ENCODE peak calls at places on chromosome 1, in nine cellular contexts. M is prostate gland, N is H1, X is GM12891, Q is suprapubic skin, G is HepG2, V is endothelial cell of umbilical vein, P is breast epithelium, F is sigmoid colon. T is an unnamed sample.
A peak's percentile ranks its signal among the peaks of the same experiment; 100 is the strongest.

GRCh38 chr1:86866665-86867064 is 47.3 kb downstream of the SELENOF start:
- DNase-seq in G (no peak), V (no peak), X (no peak), F (no peak), N (no peak), P (no peak), Q (no peak), M (no peak), T (no peak)

GRCh38 chr1:181676269-181676668 is 193.0 kb downstream of the CACNA1E start:
- DNase-seq in N (no peak), V (no peak), X (peak; percentile 34), F (no peak), G (peak; percentile 23), Q (no peak), M (no peak), P (no peak), T (peak; percentile 29)

GRCh38 chr1:232620356-232620841 is 9.5 kb downstream of the SIPA1L2 start:
- DNase-seq in G (no peak), X (no peak), F (peak; percentile 85), Q (no peak), N (no peak), M (peak; percentile 46), V (peak; percentile 88), P (peak; percentile 46), T (no peak)

GRCh38 chr1:238061967-238062613 is 171.4 kb upstream of the ZP4 start:
- DNase-seq in P (no peak), X (no peak), M (no peak), Q (no peak), F (no peak), V (no peak), G (no peak), N (no peak), T (no peak)

GRCh38 chr1:188709146-188709545 is 1768.5 kb downstream of the BRINP3 start:
- DNase-seq in N (no peak), Q (no peak), P (no peak), X (no peak), M (no peak), F (no peak), G (no peak), V (peak; percentile 67), T (no peak)

GRCh38 chr1:200330770-200331428 is 78.9 kb downstream of the ZNF281 start:
- DNase-seq in P (no peak), F (no peak), V (no peak), G (peak; percentile 43), X (no peak), M (no peak), Q (no peak), N (no peak), T (no peak)

GRCh38 chr1:36383240-36383639 is 2.5 kb downstream of the STK40 start:
- DNase-seq in F (no peak), X (no peak), V (no peak), G (no peak), Q (no peak), M (no peak), N (no peak), P (no peak), T (no peak)

GRCh38 chr1:205767248-205767647 is 8.0 kb downstream of the RAB29 start:
- DNase-seq in G (no peak), N (no peak), F (no peak), P (no peak), V (no peak), M (no peak), Q (no peak), X (no peak), T (no peak)

GRCh38 chr1:42940851-42941639 is 17.6 kb downstream of the SLC2A1 start:
- DNase-seq in X (no peak), P (peak; percentile 89), M (peak; percentile 57), V (peak; percentile 96), F (no peak), N (no peak), G (peak; percentile 63), Q (no peak), T (no peak)

GRCh38 chr1:247330548-247331171 is 1.0 kb downstream of the ZNF496 start:
- DNase-seq in V (no peak), N (no peak), X (no peak), M (no peak), F (no peak), G (no peak), Q (no peak), P (no peak), T (no peak)

GRCh38 chr1:99648107-99648506 is 2.2 kb downstream of the PALMD start:
- DNase-seq in M (peak; percentile 60), F (no peak), Q (peak; percentile 76), P (peak; percentile 31), G (peak; percentile 71), V (peak; percentile 95), N (no peak), X (no peak), T (no peak)

GRCh38 chr1:207644852-207645631 is at the start of gene CR1L:
- DNase-seq in F (peak; percentile 83), G (no peak), N (no peak), Q (peak; percentile 84), M (peak; percentile 65), P (peak; percentile 71), V (peak; percentile 76), X (peak; percentile 47), T (peak; percentile 49)

DNA sequence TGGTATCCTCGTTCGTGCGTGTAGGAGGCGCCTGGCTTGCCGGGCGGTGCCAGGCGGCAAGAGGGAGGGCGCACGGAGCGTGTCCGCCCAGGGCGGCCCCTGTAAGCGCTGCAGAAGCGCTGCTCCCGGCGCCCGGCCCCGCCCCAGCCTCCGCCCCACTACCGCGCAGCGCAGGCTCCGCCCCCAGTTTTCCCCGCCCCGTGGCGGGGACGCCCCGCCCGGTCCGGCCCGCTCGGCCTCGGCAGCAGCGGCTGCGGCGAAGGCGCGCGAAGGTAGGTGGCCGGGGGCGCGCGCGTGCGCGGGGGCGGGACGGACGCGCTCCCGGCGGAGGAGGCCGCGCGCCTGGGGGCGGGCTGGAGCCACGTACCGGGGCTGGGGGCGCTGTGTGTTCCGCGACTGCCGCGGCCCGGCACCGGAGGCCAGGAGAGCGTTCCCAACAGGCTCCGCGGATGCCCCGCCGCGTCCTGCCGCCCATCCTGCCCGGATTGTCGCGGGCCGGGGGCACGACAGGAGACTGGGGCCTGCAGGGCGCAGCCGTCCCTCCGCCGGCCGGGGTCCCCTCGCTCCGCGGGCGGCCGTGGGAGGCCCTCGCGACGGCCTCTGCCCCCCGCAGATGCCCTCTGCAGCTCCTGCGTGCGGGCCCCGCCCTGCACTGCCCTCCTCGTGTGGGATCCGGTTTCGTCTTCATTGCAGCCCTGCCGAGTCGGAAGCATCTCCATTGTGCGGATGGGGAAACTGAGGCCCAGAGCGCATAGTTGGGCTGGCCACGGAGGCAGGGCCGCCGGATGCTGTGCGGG is 7.7 kb upstream of the CROCC start:
- DNase-seq in N (peak; percentile 82), X (peak; percentile 87), P (peak; percentile 88), M (peak; percentile 96), F (peak; percentile 97), G (peak; percentile 77), V (peak; percentile 99), Q (peak; percentile 93), T (peak; percentile 89)
- TF ChIP-seq POLR2A in N (no peak), X (no peak), P (no peak), M (peak; percentile 62), F (peak; percentile 15), G (peak; percentile 69), V (peak; percentile 87), Q (peak; percentile 71), T (no peak)

GRCh38 chr1:13540871-13541270 is 27.1 kb upstream of the LRRC38 start:
- DNase-seq in P (peak; percentile 64), V (no peak), N (no peak), F (peak; percentile 83), G (no peak), X (no peak), M (peak; percentile 40), Q (no peak), T (no peak)
- TF ChIP-seq POLR2AphosphoS5 in P (no peak), V (no peak), N (no peak), F (peak; percentile 47), G (no peak), X (no peak), M (peak; percentile 15), Q (no peak), T (no peak)

GRCh38 chr1:15849775-15850449 is 2.4 kb downstream of the SPEN start:
- DNase-seq in X (no peak), P (no peak), Q (peak; percentile 71), V (peak; percentile 78), G (peak; percentile 65), M (peak; percentile 55), F (peak; percentile 73), N (no peak), T (no peak)

GRCh38 chr1:15850450-15851079 is 3.1 kb downstream of the SPEN start:
- DNase-seq in X (no peak), P (no peak), G (peak; percentile 44), F (no peak), N (no peak), Q (no peak), M (no peak), V (peak; percentile 36), T (no peak)

GRCh38 chr1:15847893-15848142 is 311 bp downstream of the SPEN start:
- DNase-seq in M (no peak), N (no peak), F (no peak), P (no peak), Q (no peak), V (no peak), X (no peak), G (no peak), T (no peak)

GRCh38 chr1:15848143-15848928 is 829 bp downstream of the SPEN start:
- DNase-seq in F (peak; percentile 73), G (no peak), Q (peak; percentile 72), M (peak; percentile 24), X (no peak), V (peak; percentile 52), P (no peak), N (no peak), T (no peak)

GRCh38 chr1:15848929-15849774 is 1.6 kb downstream of the SPEN start:
- DNase-seq in N (no peak), G (peak; percentile 88), X (no peak), Q (peak; percentile 90), P (peak; percentile 91), F (peak; percentile 91), M (peak; percentile 91), V (peak; percentile 94), T (no peak)
- TF ChIP-seq POLR2A in N (peak; percentile 38), G (peak; percentile 55), X (peak; percentile 56), Q (peak; percentile 54), P (peak; percentile 72), F (peak; percentile 61), M (peak; percentile 82), V (peak; percentile 74), T (peak; percentile 75)

GRCh38 chr1:53504901-53505300 is 45.7 kb downstream of the DMRTB1 start:
- DNase-seq in G (no peak), N (no peak), X (no peak), Q (no peak), V (no peak), F (no peak), M (no peak), P (no peak), T (no peak)

GRCh38 chr1:53507115-53507816 is 48.1 kb downstream of the DMRTB1 start:
- DNase-seq in N (no peak), M (no peak), P (no peak), F (no peak), X (no peak), V (no peak), G (no peak), Q (no peak), T (no peak)

GRCh38 chr1:53505401-53505800 is 46.2 kb downstream of the DMRTB1 start:
- DNase-seq in G (no peak), F (no peak), Q (no peak), X (no peak), N (no peak), P (no peak), V (no peak), M (no peak), T (no peak)

GRCh38 chr1:53505891-53506290 is 46.7 kb downstream of the DMRTB1 start:
- DNase-seq in G (no peak), P (no peak), Q (no peak), M (no peak), N (no peak), F (no peak), V (no peak), X (no peak), T (no peak)

GRCh38 chr1:53506355-53507050 is 47.3 kb downstream of the DMRTB1 start:
- DNase-seq in F (no peak), X (no peak), G (no peak), N (no peak), Q (no peak), M (no peak), V (no peak), P (no peak), T (no peak)
- TF ChIP-seq POLR2AphosphoS5 in F (no peak), X (no peak), G (no peak), N (no peak), Q (no peak), M (no peak), V (no peak), P (no peak), T (no peak)